ENCODE peak calls at places on chromosomes 4 and X, in eight cellular contexts. J is Right ventricle myocardium superior; R is foreskin keratinocyte; Z is HEK293T; Q is activated T-cell treated with anti-CD3 and anti-CD28 coated beads, Interleukin-2, amount 50 U/mL, for 48 hours; C is transverse colon; Y is CD8-positive, alpha-beta memory T cell; T is C1 segment of cervical spinal cord. M is an unnamed sample.

GRCh38 chrX:98448524-98448923 is 1564.8 kb downstream of the RPA4 start:
- DNase-seq in J (no peak), T (no peak), Z (no peak), C (no peak), R (no peak), Q (no peak), Y (no peak), M (no peak)

GRCh38 chr4:56981795-56982201 is 3.1 kb downstream of the POLR2B start:
- DNase-seq in Z (no peak), Y (no peak), C (no peak), T (no peak), Q (no peak), R (peak), J (no peak), M (no peak)

GRCh38 chr4:36303430-36304137 is 22.2 kb downstream of the DTHD1 start:
- DNase-seq in R (no peak), Q (no peak), Y (no peak), T (no peak), Z (no peak), J (no peak), C (no peak), M (no peak)

GRCh38 chrX:53594354-53594753 is 92.2 kb downstream of the HUWE1 start:
- DNase-seq in T (no peak), J (no peak), Y (no peak), C (no peak), R (no peak), Q (no peak), Z (no peak), M (no peak)

GRCh38 chrX:72685810-72686465 is 28.2 kb downstream of the PHKA1 start:
- DNase-seq in Y (no peak), J (no peak), C (no peak), Z (no peak), T (no peak), R (peak), Q (no peak), M (no peak)

GRCh38 chr4:154707877-154708276 is 35.9 kb upstream of the LRAT start:
- DNase-seq in Y (no peak), T (no peak), R (peak), J (no peak), Q (no peak), C (no peak), Z (no peak), M (no peak)

GRCh38 chrX:134520860-134521390 is 61.0 kb downstream of the HPRT1 start:
- DNase-seq in Y (no peak), T (no peak), J (no peak), Q (no peak), C (peak), R (peak), Z (peak), M (no peak)

GRCh38 chrX:14363719-14364118 is 165.6 kb upstream of the GLRA2 start:
- DNase-seq in Q (no peak), C (no peak), Z (no peak), R (no peak), J (no peak), T (no peak), Y (no peak), M (no peak)

GRCh38 chr4:75702919-75703411 is 21.4 kb upstream of the USO1 start:
- DNase-seq in T (no peak), Q (no peak), J (no peak), Y (no peak), C (peak), Z (no peak), R (no peak), M (no peak)

GRCh38 chr4:140944539-140944938 is 188.4 kb upstream of the TBC1D9 start:
- DNase-seq in J (no peak), T (no peak), Z (no peak), R (no peak), C (no peak), Q (no peak), Y (no peak), M (no peak)

GRCh38 chr4:11525085-11525484 is 96.4 kb upstream of the HS3ST1 start:
- DNase-seq in T (no peak), C (no peak), Q (no peak), Y (no peak), Z (no peak), R (no peak), J (no peak), M (no peak)

GRCh38 chr4:153122855-153123254 is 81.4 kb upstream of the TRIM2 start:
- DNase-seq in T (no peak), Q (no peak), Z (no peak), R (no peak), J (no peak), Y (no peak), C (no peak), M (no peak)

GRCh38 chrX:12352922-12353321 is 214.6 kb downstream of the FRMPD4 start:
- DNase-seq in C (no peak), R (no peak), J (no peak), Z (no peak), Q (no peak), Y (no peak), T (no peak), M (no peak)

GRCh38 chrX:63784902-63785692 is at the start of gene ARHGEF9:
- DNase-seq in R (no peak), T (no peak), J (peak), Q (no peak), Z (no peak), C (peak), Y (no peak), M (peak)

GRCh38 chr4:128229458-128229805 is 58.2 kb downstream of the PGRMC2 start:
- DNase-seq in J (no peak), C (no peak), Q (no peak), Z (no peak), T (no peak), R (peak), Y (no peak), M (no peak)

GRCh38 chr4:73731968-73732610 is 8.3 kb upstream of the CXCL8 start:
- DNase-seq in Y (no peak), T (no peak), C (no peak), Z (no peak), J (no peak), R (no peak), Q (no peak), M (no peak)

GRCh38 chr4:8342651-8343050 is 73.1 kb downstream of the HTRA3 start:
- DNase-seq in C (no peak), R (no peak), Y (no peak), Z (peak), Q (no peak), T (no peak), J (peak), M (no peak)

GRCh38 chrX:40415675-40416074 is 165.1 kb upstream of the ATP6AP2 start:
- DNase-seq in J (no peak), Y (no peak), R (no peak), Q (no peak), Z (no peak), C (no peak), T (no peak), M (no peak)

GRCh38 chrX:109782994-109783711 is 50.1 kb upstream of the ACSL4 start:
- DNase-seq in T (no peak), R (no peak), Q (peak), J (no peak), Y (no peak), Z (no peak), C (no peak), M (no peak)

GRCh38 chr4:74878323-74878722 is 54.6 kb upstream of the PARM1 start:
- DNase-seq in T (no peak), Q (no peak), J (no peak), Y (no peak), R (no peak), Z (no peak), C (no peak), M (no peak)

GRCh38 chrX:134469481-134469880 is 9.5 kb downstream of the HPRT1 start:
- DNase-seq in R (no peak), C (no peak), J (no peak), Q (no peak), T (no peak), Y (no peak), Z (no peak), M (no peak)

GRCh38 chrX:143945171-143945570 is 61.3 kb downstream of the UBE2NL start:
- DNase-seq in J (no peak), R (peak), T (no peak), Q (no peak), Z (no peak), C (no peak), Y (no peak), M (no peak)

GRCh38 chrX:15087747-15088146 is 182.1 kb downstream of the ASB9 start:
- DNase-seq in J (no peak), Q (no peak), Z (no peak), Y (no peak), R (no peak), T (no peak), C (no peak), M (no peak)

GRCh38 chrX:16185725-16186136 is 18.4 kb downstream of the MAGEB17 start:
- DNase-seq in Z (no peak), C (no peak), J (no peak), T (no peak), Q (no peak), Y (no peak), R (peak), M (no peak)

GRCh38 chr4:147136308-147136707 is 190.6 kb upstream of the TTC29 start:
- DNase-seq in Q (no peak), C (no peak), R (no peak), T (no peak), Z (no peak), J (no peak), Y (no peak), M (no peak)

GRCh38 chrX:17549005-17549685 is 174.1 kb downstream of the NHS start:
- DNase-seq in Y (no peak), J (no peak), C (no peak), Q (no peak), R (no peak), Z (no peak), T (no peak), M (no peak)

GRCh38 chr4:182145360-182145905 is 97.8 kb upstream of the TENM3 start:
- DNase-seq in Q (no peak), C (no peak), T (no peak), Y (no peak), J (no peak), R (peak), Z (no peak), M (no peak)

GRCh38 chr4:26490111-26490979 is at the start of gene CCKAR:
- DNase-seq in Q (no peak), Y (no peak), C (no peak), R (no peak), J (no peak), Z (no peak), T (no peak), M (no peak)

GRCh38 chr4:186999676-187000075 is 276.0 kb upstream of the FAT1 start:
- DNase-seq in R (no peak), C (no peak), Z (no peak), J (no peak), Y (no peak), Q (no peak), T (no peak), M (no peak)

GRCh38 chr4:71229477-71230257 is 109.2 kb upstream of the SLC4A4 start:
- DNase-seq in Q (no peak), C (peak), Z (peak), T (no peak), J (no peak), R (no peak), Y (no peak), M (no peak)

GRCh38 chr4:18075823-18076433 is 54.4 kb upstream of the LCORL start:
- DNase-seq in Z (peak), Y (no peak), T (no peak), J (peak), C (peak), R (no peak), Q (peak), M (peak)

GRCh38 chrX:65601126-65601525 is 66.3 kb upstream of the MSN start:
- DNase-seq in C (no peak), Z (no peak), R (no peak), Y (no peak), Q (peak), J (no peak), T (no peak), M (no peak)

GRCh38 chr4:165651901-165652300 is 221.1 kb upstream of the TLL1 start:
- DNase-seq in T (no peak), C (no peak), Z (no peak), Y (no peak), J (no peak), R (no peak), Q (no peak), M (no peak)

GRCh38 chrX:95325185-95325584 is 1359.5 kb upstream of the DIAPH2 start:
- DNase-seq in Z (no peak), Q (no peak), R (no peak), Y (no peak), C (no peak), J (no peak), T (no peak), M (no peak)

GRCh38 chrX:38206542-38206941 is 14.1 kb downstream of the SRPX start:
- DNase-seq in T (no peak), Q (no peak), Y (no peak), C (no peak), R (no peak), J (no peak), Z (no peak), M (no peak)

M was measured in aorta.